ENCODE peak calls at places on chromosomes 11 and 22, in seven cellular contexts. L is K562, V is transverse colon, J is gastrocnemius medialis, D is right lobe of liver, B is spleen, W is ovary. G is an unnamed sample.

GRCh38 chr11:116654526-116654925 is 118.3 kb downstream of the BUD13 start:
- DNase-seq in D (no peak), W (no peak), V (no peak), B (no peak), L (no peak), J (no peak), G (no peak)

GRCh38 chr11:74008373-74009229 is at the start of gene UCP3:
- DNase-seq in W (no peak), B (peak), D (no peak), L (no peak), J (peak), V (no peak), G (no peak)

GRCh38 chr22:48943567-48944432 is 883.9 kb downstream of the BRD1 start:
- DNase-seq in W (no peak), J (no peak), V (peak), B (peak), L (peak), D (no peak), G (no peak)

GRCh38 chr11:30314625-30315024 is 8.3 kb upstream of the ARL14EP start:
- DNase-seq in V (no peak), L (no peak), B (no peak), J (no peak), D (no peak), W (no peak), G (no peak)

GRCh38 chr11:17405232-17406005 is 17.0 kb upstream of the KCNJ11 start:
- DNase-seq in L (peak), V (peak), D (peak), J (peak), B (peak), W (peak), G (peak)

GRCh38 chr11:133541331-133542095 is 9.2 kb upstream of the OPCML start:
- DNase-seq in B (no peak), V (no peak), J (no peak), W (no peak), L (no peak), D (no peak), G (no peak)

GRCh38 chr11:694563-695331 is at the start of gene DEAF1:
- DNase-seq in V (peak), J (peak), W (peak), B (peak), D (peak), L (peak), G (peak)

GRCh38 chr11:83241291-83241946 is 44.7 kb downstream of the CCDC90B start:
- DNase-seq in W (no peak), J (peak), B (no peak), V (peak), D (no peak), L (peak), G (peak)

GRCh38 chr22:22410677-22411076 is 97.9 kb downstream of the ZNF280B start:
- DNase-seq in V (no peak), W (no peak), D (no peak), L (no peak), J (no peak), B (no peak), G (no peak)

DNA sequence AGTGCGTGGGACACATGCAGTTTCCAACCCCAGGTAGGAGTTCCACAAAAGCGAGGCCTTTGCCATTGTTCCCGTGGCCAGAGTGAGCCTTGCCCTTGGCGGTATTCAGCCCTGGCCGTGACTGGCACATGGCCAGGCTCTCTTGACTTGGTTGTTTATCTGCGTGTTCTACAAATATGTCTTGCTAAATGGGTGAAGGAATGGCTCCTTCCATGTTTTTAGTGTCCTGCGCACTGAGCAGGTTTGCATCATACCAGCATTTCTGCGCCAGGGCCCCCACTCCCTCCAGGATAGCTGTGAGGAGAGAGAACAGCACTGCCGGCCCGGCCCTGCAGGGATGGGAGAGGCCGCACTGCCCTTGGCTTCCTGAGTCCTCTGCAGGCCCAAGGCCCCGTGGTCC is 20.0 kb downstream of the POLR3H start:
- DNase-seq in W (peak), V (peak), L (no peak), D (peak), J (no peak), B (no peak), G (peak)
- TF ChIP-seq POLR2A in W (no peak), V (no peak), L (peak), D (peak), J (no peak), B (no peak), G (no peak)

DNA sequence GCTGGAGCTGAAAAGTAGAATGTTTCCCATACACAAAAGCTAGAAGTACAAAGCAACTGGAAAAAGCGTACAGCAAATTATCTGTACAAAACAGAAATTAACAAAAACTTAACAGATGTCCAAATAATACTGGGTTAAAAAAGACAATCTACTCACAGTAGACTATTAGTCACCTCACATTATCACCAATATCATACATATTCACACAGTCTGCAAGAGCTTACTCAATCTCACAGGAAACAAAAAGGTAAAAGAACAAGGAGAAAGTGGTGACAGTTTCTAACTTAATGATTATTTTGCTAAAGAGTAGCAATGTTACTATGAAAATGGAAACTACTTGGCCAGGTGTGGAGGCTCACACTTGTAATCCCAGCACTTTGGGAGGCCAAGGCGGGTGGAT is 11.9 kb downstream of the CELF1 start:
- DNase-seq in V (no peak), L (no peak), W (no peak), D (no peak), B (no peak), J (no peak), G (no peak)
- H3K4me3 ChIP-seq in V (no peak), L (no peak), W (no peak), D (no peak), B (no peak), J (no peak), G (no peak)

DNA sequence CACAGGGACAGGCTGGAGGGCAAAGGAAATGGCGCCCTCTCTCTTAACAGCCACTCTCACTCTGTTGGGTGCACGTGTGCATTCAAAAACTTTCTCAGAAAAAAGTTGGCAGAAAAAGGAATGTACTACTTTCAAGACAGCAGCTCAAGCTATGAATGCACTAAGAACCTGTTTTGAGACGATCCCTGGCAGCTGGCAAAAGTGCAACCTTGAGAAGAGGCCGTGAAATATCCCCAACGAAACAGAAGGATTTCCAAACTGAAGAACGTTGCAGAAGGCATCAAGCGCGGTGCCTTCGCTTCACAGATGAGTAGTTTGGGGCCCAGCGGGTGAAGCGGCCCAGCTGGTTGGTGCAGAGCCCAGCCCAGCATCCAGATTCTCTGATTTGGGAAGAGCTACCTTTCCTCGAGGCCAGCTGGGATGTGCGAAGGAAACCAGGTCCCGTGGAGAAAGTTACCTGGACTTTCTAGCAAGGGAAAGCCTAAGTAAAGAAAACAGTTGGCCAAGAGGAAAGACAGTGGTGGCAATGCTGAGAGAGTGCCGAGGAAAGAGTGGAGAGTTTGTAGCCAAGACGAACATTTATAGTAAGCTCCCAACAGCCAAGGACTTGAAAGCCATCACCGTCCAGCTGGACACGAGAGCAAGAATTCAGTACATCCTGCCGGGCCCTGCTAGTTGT is 16.3 kb downstream of the IFT27 start:
- DNase-seq in W (no peak), B (peak), J (no peak), L (no peak), D (no peak), V (no peak), G (no peak)
- H3K27ac ChIP-seq in W (no peak), B (no peak), J (no peak), L (no peak), D (no peak), V (no peak), G (no peak)

DNA sequence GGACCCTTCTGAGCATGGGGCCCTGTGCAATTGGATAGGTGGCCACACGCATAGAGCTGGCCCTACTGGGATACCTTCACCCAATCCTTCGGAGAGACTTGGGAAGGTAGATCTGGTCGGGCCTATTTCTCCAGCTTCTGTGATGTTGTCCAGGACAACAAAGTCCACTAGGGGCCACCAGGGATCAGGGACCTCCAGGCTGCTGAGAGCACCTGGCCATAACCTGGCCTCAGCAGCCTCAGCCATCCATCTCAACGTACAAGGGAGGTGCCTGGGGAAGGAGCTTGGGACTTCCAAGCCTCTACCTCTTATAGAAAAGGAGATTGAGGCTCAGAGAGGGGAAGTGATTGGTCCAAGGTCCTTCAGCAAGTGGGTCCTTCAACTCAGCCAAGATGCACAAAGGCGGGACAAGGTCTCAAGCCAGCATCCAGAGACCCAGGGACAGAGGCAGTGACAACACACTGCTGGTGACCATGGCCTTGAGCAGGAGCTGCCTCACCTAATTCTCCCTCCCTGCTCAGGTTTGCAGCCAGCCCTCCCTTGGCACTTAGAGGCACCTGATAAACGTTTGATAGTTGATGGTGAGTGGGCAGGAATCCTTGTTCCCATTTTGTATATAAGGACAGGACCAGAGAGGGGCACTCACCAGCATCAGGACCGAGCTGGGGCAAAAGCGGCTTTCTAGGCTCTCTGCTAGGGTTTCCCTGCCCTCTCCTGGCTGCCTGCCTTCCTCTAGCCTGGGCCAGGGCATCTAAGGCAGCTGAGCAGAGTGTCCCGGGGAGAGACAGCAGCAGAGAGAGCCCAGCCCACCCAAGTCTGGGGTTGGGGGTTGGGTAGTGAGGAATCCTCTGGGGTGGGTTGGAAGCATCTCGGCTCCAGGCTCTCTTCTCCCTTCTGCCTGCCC is 4.5 kb downstream of the RAC2 start:
- DNase-seq in W (no peak), B (peak), D (no peak), L (no peak), J (no peak), V (peak), G (no peak)
- TF ChIP-seq POLR2A in W (no peak), B (no peak), D (no peak), L (no peak), J (no peak), V (no peak), G (no peak)

DNA sequence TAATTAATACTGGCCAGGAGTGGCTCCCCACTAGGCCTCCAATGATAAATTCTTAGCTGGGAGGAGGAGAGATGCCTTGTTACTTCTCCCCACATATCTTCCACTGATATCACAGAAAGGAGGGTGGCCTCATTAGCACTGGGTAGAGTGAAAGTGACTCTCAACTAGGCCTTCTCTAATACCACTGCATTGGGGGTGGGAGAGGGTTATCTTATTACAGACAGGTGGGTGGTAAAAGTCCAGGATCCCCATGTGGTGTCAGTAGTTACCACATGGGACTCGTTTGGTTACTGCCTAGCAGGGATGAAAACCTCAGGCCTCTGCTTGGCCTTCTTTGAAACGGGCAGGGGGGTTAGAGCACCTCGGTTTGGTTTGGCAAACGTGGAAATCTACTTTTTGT is 167.3 kb downstream of the UVRAG start:
- DNase-seq in J (no peak), V (no peak), D (no peak), W (no peak), B (no peak), L (peak), G (no peak)
- H3K4me3 ChIP-seq in J (no peak), V (no peak), D (no peak), W (no peak), B (no peak), L (no peak), G (no peak)

DNA sequence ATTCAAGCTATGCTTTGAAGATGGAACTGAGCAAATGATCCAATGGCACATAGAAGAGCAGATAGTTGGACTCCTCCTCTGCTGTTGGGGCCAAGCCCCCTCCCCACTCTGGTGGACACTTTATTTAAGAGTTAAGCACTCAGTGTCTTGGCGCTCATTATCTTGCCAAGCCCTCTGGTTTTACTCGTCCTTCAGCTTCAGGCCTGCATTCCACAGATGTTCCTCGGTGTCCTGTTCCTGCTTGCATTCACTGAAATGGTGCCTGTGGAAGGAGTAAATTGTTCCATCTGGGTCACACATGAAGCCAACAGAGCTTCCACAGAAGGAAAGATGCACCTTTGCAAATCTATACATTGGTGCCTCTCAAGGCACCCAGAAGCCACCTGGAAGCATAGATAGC is 26.1 kb downstream of the MAML2 start:
- DNase-seq in B (no peak), D (no peak), J (no peak), W (no peak), L (no peak), V (no peak), G (no peak)
- H3K27ac ChIP-seq in B (no peak), D (no peak), J (no peak), W (no peak), L (no peak), V (no peak), G (no peak)

G was measured in uterus.